ENCODE peak calls at places on chromosomes 3 and 15, in eight cellular contexts. One of them, this sample, is unnamed.

GRCh38 chr3:177674186-177674585 is 476.9 kb upstream of the TBL1XR1 start:
- DNase-seq in stimulated activated CD4-positive, alpha-beta T cell treated with anti-CD3 and anti-CD28 coated beads, TNF-alpha, amount 100 ng/mL, for 24 hours: no peak
- DNase-seq in activated naive CD4-positive, alpha-beta T cell treated with anti-CD3 and anti-CD28 coated beads, Interleukin-2, amount 50 U/mL, for 16 hours: no peak
- DNase-seq in H7: no peak
- DNase-seq in effector CD4-positive, alpha-beta T cell: no peak
- DNase-seq in progenitor cell of endocrine pancreas: no peak
- DNase-seq in CD4-positive, alpha-beta T cell: no peak
- DNase-seq in kidney epithelial cell: no peak
- DNase-seq in this sample: no peak

GRCh38 chr3:37625051-37625450 is 236.6 kb upstream of the CTDSPL start:
- DNase-seq in H7: no peak
- DNase-seq in progenitor cell of endocrine pancreas: no peak
- DNase-seq in kidney epithelial cell: no peak
- DNase-seq in effector CD4-positive, alpha-beta T cell: no peak
- DNase-seq in activated naive CD4-positive, alpha-beta T cell treated with anti-CD3 and anti-CD28 coated beads, Interleukin-2, amount 50 U/mL, for 16 hours: no peak
- DNase-seq in CD4-positive, alpha-beta T cell: no peak
- DNase-seq in stimulated activated CD4-positive, alpha-beta T cell treated with anti-CD3 and anti-CD28 coated beads, TNF-alpha, amount 100 ng/mL, for 24 hours: no peak
- DNase-seq in this sample: no peak

GRCh38 chr3:82274897-82275296 is 513.5 kb upstream of the GBE1 start:
- DNase-seq in effector CD4-positive, alpha-beta T cell: no peak
- DNase-seq in kidney epithelial cell: peak
- DNase-seq in stimulated activated CD4-positive, alpha-beta T cell treated with anti-CD3 and anti-CD28 coated beads, TNF-alpha, amount 100 ng/mL, for 24 hours: no peak
- DNase-seq in H7: no peak
- DNase-seq in CD4-positive, alpha-beta T cell: no peak
- DNase-seq in activated naive CD4-positive, alpha-beta T cell treated with anti-CD3 and anti-CD28 coated beads, Interleukin-2, amount 50 U/mL, for 16 hours: no peak
- DNase-seq in progenitor cell of endocrine pancreas: no peak
- DNase-seq in this sample: no peak

GRCh38 chr3:24185738-24186384 is 240.8 kb downstream of the NR1D2 start:
- DNase-seq in CD4-positive, alpha-beta T cell: peak
- DNase-seq in kidney epithelial cell: peak
- DNase-seq in activated naive CD4-positive, alpha-beta T cell treated with anti-CD3 and anti-CD28 coated beads, Interleukin-2, amount 50 U/mL, for 16 hours: peak
- DNase-seq in H7: peak
- DNase-seq in stimulated activated CD4-positive, alpha-beta T cell treated with anti-CD3 and anti-CD28 coated beads, TNF-alpha, amount 100 ng/mL, for 24 hours: peak
- DNase-seq in effector CD4-positive, alpha-beta T cell: no peak
- DNase-seq in progenitor cell of endocrine pancreas: no peak
- DNase-seq in this sample: no peak

GRCh38 chr15:26661727-26662126 is 111.1 kb downstream of the GABRB3 start:
- DNase-seq in kidney epithelial cell: no peak
- DNase-seq in effector CD4-positive, alpha-beta T cell: no peak
- DNase-seq in CD4-positive, alpha-beta T cell: no peak
- DNase-seq in H7: no peak
- DNase-seq in stimulated activated CD4-positive, alpha-beta T cell treated with anti-CD3 and anti-CD28 coated beads, TNF-alpha, amount 100 ng/mL, for 24 hours: no peak
- DNase-seq in activated naive CD4-positive, alpha-beta T cell treated with anti-CD3 and anti-CD28 coated beads, Interleukin-2, amount 50 U/mL, for 16 hours: no peak
- DNase-seq in progenitor cell of endocrine pancreas: no peak
- DNase-seq in this sample: no peak

GRCh38 chr15:99454941-99455795 is 110.6 kb upstream of the MEF2A start:
- DNase-seq in progenitor cell of endocrine pancreas: no peak
- DNase-seq in H7: peak
- DNase-seq in kidney epithelial cell: peak
- DNase-seq in activated naive CD4-positive, alpha-beta T cell treated with anti-CD3 and anti-CD28 coated beads, Interleukin-2, amount 50 U/mL, for 16 hours: no peak
- DNase-seq in effector CD4-positive, alpha-beta T cell: no peak
- DNase-seq in stimulated activated CD4-positive, alpha-beta T cell treated with anti-CD3 and anti-CD28 coated beads, TNF-alpha, amount 100 ng/mL, for 24 hours: no peak
- DNase-seq in CD4-positive, alpha-beta T cell: no peak
- DNase-seq in this sample: peak

GRCh38 chr3:143627336-143627735 is 220.9 kb downstream of the SLC9A9 start:
- DNase-seq in activated naive CD4-positive, alpha-beta T cell treated with anti-CD3 and anti-CD28 coated beads, Interleukin-2, amount 50 U/mL, for 16 hours: no peak
- DNase-seq in CD4-positive, alpha-beta T cell: no peak
- DNase-seq in progenitor cell of endocrine pancreas: no peak
- DNase-seq in H7: no peak
- DNase-seq in stimulated activated CD4-positive, alpha-beta T cell treated with anti-CD3 and anti-CD28 coated beads, TNF-alpha, amount 100 ng/mL, for 24 hours: peak
- DNase-seq in kidney epithelial cell: no peak
- DNase-seq in effector CD4-positive, alpha-beta T cell: no peak
- DNase-seq in this sample: no peak

GRCh38 chr3:124760601-124761000 is 30.3 kb downstream of the UMPS start:
- DNase-seq in activated naive CD4-positive, alpha-beta T cell treated with anti-CD3 and anti-CD28 coated beads, Interleukin-2, amount 50 U/mL, for 16 hours: no peak
- DNase-seq in effector CD4-positive, alpha-beta T cell: no peak
- DNase-seq in progenitor cell of endocrine pancreas: no peak
- DNase-seq in H7: peak
- DNase-seq in kidney epithelial cell: no peak
- DNase-seq in stimulated activated CD4-positive, alpha-beta T cell treated with anti-CD3 and anti-CD28 coated beads, TNF-alpha, amount 100 ng/mL, for 24 hours: no peak
- DNase-seq in CD4-positive, alpha-beta T cell: no peak
- DNase-seq in this sample: no peak

GRCh38 chr3:49620728-49621127 is 53.4 kb upstream of the APEH start:
- DNase-seq in kidney epithelial cell: no peak
- DNase-seq in effector CD4-positive, alpha-beta T cell: no peak
- DNase-seq in progenitor cell of endocrine pancreas: no peak
- DNase-seq in H7: no peak
- DNase-seq in stimulated activated CD4-positive, alpha-beta T cell treated with anti-CD3 and anti-CD28 coated beads, TNF-alpha, amount 100 ng/mL, for 24 hours: no peak
- DNase-seq in activated naive CD4-positive, alpha-beta T cell treated with anti-CD3 and anti-CD28 coated beads, Interleukin-2, amount 50 U/mL, for 16 hours: no peak
- DNase-seq in CD4-positive, alpha-beta T cell: no peak
- DNase-seq in this sample: no peak

GRCh38 chr3:158668506-158668905 is 3.9 kb downstream of the LXN start:
- DNase-seq in H7: no peak
- DNase-seq in activated naive CD4-positive, alpha-beta T cell treated with anti-CD3 and anti-CD28 coated beads, Interleukin-2, amount 50 U/mL, for 16 hours: no peak
- DNase-seq in effector CD4-positive, alpha-beta T cell: no peak
- DNase-seq in CD4-positive, alpha-beta T cell: no peak
- DNase-seq in stimulated activated CD4-positive, alpha-beta T cell treated with anti-CD3 and anti-CD28 coated beads, TNF-alpha, amount 100 ng/mL, for 24 hours: no peak
- DNase-seq in progenitor cell of endocrine pancreas: no peak
- DNase-seq in kidney epithelial cell: no peak
- DNase-seq in this sample: no peak

GRCh38 chr3:129233538-129233937 is 15.9 kb upstream of the COPG1 start:
- DNase-seq in kidney epithelial cell: no peak
- DNase-seq in stimulated activated CD4-positive, alpha-beta T cell treated with anti-CD3 and anti-CD28 coated beads, TNF-alpha, amount 100 ng/mL, for 24 hours: no peak
- DNase-seq in H7: no peak
- DNase-seq in activated naive CD4-positive, alpha-beta T cell treated with anti-CD3 and anti-CD28 coated beads, Interleukin-2, amount 50 U/mL, for 16 hours: no peak
- DNase-seq in CD4-positive, alpha-beta T cell: no peak
- DNase-seq in progenitor cell of endocrine pancreas: no peak
- DNase-seq in effector CD4-positive, alpha-beta T cell: no peak
- DNase-seq in this sample: no peak

GRCh38 chr3:76728411-76728810 is 311.5 kb upstream of the ROBO2 start:
- DNase-seq in CD4-positive, alpha-beta T cell: no peak
- DNase-seq in effector CD4-positive, alpha-beta T cell: no peak
- DNase-seq in stimulated activated CD4-positive, alpha-beta T cell treated with anti-CD3 and anti-CD28 coated beads, TNF-alpha, amount 100 ng/mL, for 24 hours: no peak
- DNase-seq in progenitor cell of endocrine pancreas: no peak
- DNase-seq in H7: no peak
- DNase-seq in kidney epithelial cell: no peak
- DNase-seq in activated naive CD4-positive, alpha-beta T cell treated with anti-CD3 and anti-CD28 coated beads, Interleukin-2, amount 50 U/mL, for 16 hours: no peak
- DNase-seq in this sample: no peak

GRCh38 chr3:22245122-22245521 is 494.1 kb upstream of the ZNF385D start:
- DNase-seq in activated naive CD4-positive, alpha-beta T cell treated with anti-CD3 and anti-CD28 coated beads, Interleukin-2, amount 50 U/mL, for 16 hours: no peak
- DNase-seq in progenitor cell of endocrine pancreas: no peak
- DNase-seq in CD4-positive, alpha-beta T cell: no peak
- DNase-seq in stimulated activated CD4-positive, alpha-beta T cell treated with anti-CD3 and anti-CD28 coated beads, TNF-alpha, amount 100 ng/mL, for 24 hours: no peak
- DNase-seq in H7: no peak
- DNase-seq in kidney epithelial cell: peak
- DNase-seq in effector CD4-positive, alpha-beta T cell: no peak
- DNase-seq in this sample: no peak

GRCh38 chr15:97968380-97968779 is 7.9 kb downstream of the ARRDC4 start:
- DNase-seq in kidney epithelial cell: no peak
- DNase-seq in CD4-positive, alpha-beta T cell: no peak
- DNase-seq in effector CD4-positive, alpha-beta T cell: no peak
- DNase-seq in H7: no peak
- DNase-seq in progenitor cell of endocrine pancreas: no peak
- DNase-seq in activated naive CD4-positive, alpha-beta T cell treated with anti-CD3 and anti-CD28 coated beads, Interleukin-2, amount 50 U/mL, for 16 hours: no peak
- DNase-seq in stimulated activated CD4-positive, alpha-beta T cell treated with anti-CD3 and anti-CD28 coated beads, TNF-alpha, amount 100 ng/mL, for 24 hours: no peak
- DNase-seq in this sample: no peak

GRCh38 chr15:82763361-82764142 is 42.3 kb downstream of the FSD2 start:
- DNase-seq in CD4-positive, alpha-beta T cell: no peak
- DNase-seq in H7: no peak
- DNase-seq in activated naive CD4-positive, alpha-beta T cell treated with anti-CD3 and anti-CD28 coated beads, Interleukin-2, amount 50 U/mL, for 16 hours: no peak
- DNase-seq in progenitor cell of endocrine pancreas: no peak
- DNase-seq in kidney epithelial cell: no peak
- DNase-seq in effector CD4-positive, alpha-beta T cell: no peak
- DNase-seq in stimulated activated CD4-positive, alpha-beta T cell treated with anti-CD3 and anti-CD28 coated beads, TNF-alpha, amount 100 ng/mL, for 24 hours: no peak
- DNase-seq in this sample: no peak

GRCh38 chr15:70526221-70526973 is 237.0 kb downstream of the UACA start:
- DNase-seq in effector CD4-positive, alpha-beta T cell: no peak
- DNase-seq in stimulated activated CD4-positive, alpha-beta T cell treated with anti-CD3 and anti-CD28 coated beads, TNF-alpha, amount 100 ng/mL, for 24 hours: no peak
- DNase-seq in progenitor cell of endocrine pancreas: no peak
- DNase-seq in kidney epithelial cell: no peak
- DNase-seq in CD4-positive, alpha-beta T cell: no peak
- DNase-seq in H7: no peak
- DNase-seq in activated naive CD4-positive, alpha-beta T cell treated with anti-CD3 and anti-CD28 coated beads, Interleukin-2, amount 50 U/mL, for 16 hours: no peak
- DNase-seq in this sample: peak

GRCh38 chr15:32849769-32850668 is 132.2 kb downstream of the GREM1 start:
- DNase-seq in progenitor cell of endocrine pancreas: no peak
- DNase-seq in activated naive CD4-positive, alpha-beta T cell treated with anti-CD3 and anti-CD28 coated beads, Interleukin-2, amount 50 U/mL, for 16 hours: no peak
- DNase-seq in effector CD4-positive, alpha-beta T cell: no peak
- DNase-seq in H7: no peak
- DNase-seq in kidney epithelial cell: no peak
- DNase-seq in stimulated activated CD4-positive, alpha-beta T cell treated with anti-CD3 and anti-CD28 coated beads, TNF-alpha, amount 100 ng/mL, for 24 hours: no peak
- DNase-seq in CD4-positive, alpha-beta T cell: no peak
- DNase-seq in this sample: no peak

GRCh38 chr3:25973111-25973510 is 183.2 kb downstream of the OXSM start:
- DNase-seq in effector CD4-positive, alpha-beta T cell: no peak
- DNase-seq in progenitor cell of endocrine pancreas: no peak
- DNase-seq in kidney epithelial cell: no peak
- DNase-seq in H7: no peak
- DNase-seq in CD4-positive, alpha-beta T cell: no peak
- DNase-seq in activated naive CD4-positive, alpha-beta T cell treated with anti-CD3 and anti-CD28 coated beads, Interleukin-2, amount 50 U/mL, for 16 hours: no peak
- DNase-seq in stimulated activated CD4-positive, alpha-beta T cell treated with anti-CD3 and anti-CD28 coated beads, TNF-alpha, amount 100 ng/mL, for 24 hours: no peak
- DNase-seq in this sample: no peak

GRCh38 chr3:54243262-54243931 is 121.0 kb downstream of the CACNA2D3 start:
- DNase-seq in activated naive CD4-positive, alpha-beta T cell treated with anti-CD3 and anti-CD28 coated beads, Interleukin-2, amount 50 U/mL, for 16 hours: no peak
- DNase-seq in kidney epithelial cell: no peak
- DNase-seq in H7: no peak
- DNase-seq in stimulated activated CD4-positive, alpha-beta T cell treated with anti-CD3 and anti-CD28 coated beads, TNF-alpha, amount 100 ng/mL, for 24 hours: no peak
- DNase-seq in progenitor cell of endocrine pancreas: no peak
- DNase-seq in effector CD4-positive, alpha-beta T cell: no peak
- DNase-seq in CD4-positive, alpha-beta T cell: no peak
- DNase-seq in this sample: no peak

GRCh38 chr3:3559786-3560185 is 239.4 kb upstream of the LRRN1 start:
- DNase-seq in stimulated activated CD4-positive, alpha-beta T cell treated with anti-CD3 and anti-CD28 coated beads, TNF-alpha, amount 100 ng/mL, for 24 hours: no peak
- DNase-seq in kidney epithelial cell: no peak
- DNase-seq in CD4-positive, alpha-beta T cell: no peak
- DNase-seq in effector CD4-positive, alpha-beta T cell: no peak
- DNase-seq in progenitor cell of endocrine pancreas: no peak
- DNase-seq in activated naive CD4-positive, alpha-beta T cell treated with anti-CD3 and anti-CD28 coated beads, Interleukin-2, amount 50 U/mL, for 16 hours: no peak
- DNase-seq in H7: no peak
- DNase-seq in this sample: no peak

GRCh38 chr15:77358545-77359240 is 61.2 kb downstream of the PEAK1 start:
- DNase-seq in H7: no peak
- DNase-seq in CD4-positive, alpha-beta T cell: no peak
- DNase-seq in stimulated activated CD4-positive, alpha-beta T cell treated with anti-CD3 and anti-CD28 coated beads, TNF-alpha, amount 100 ng/mL, for 24 hours: no peak
- DNase-seq in activated naive CD4-positive, alpha-beta T cell treated with anti-CD3 and anti-CD28 coated beads, Interleukin-2, amount 50 U/mL, for 16 hours: no peak
- DNase-seq in progenitor cell of endocrine pancreas: no peak
- DNase-seq in kidney epithelial cell: no peak
- DNase-seq in effector CD4-positive, alpha-beta T cell: no peak
- DNase-seq in this sample: no peak

GRCh38 chr3:108485146-108485545 is 25.2 kb downstream of the MYH15 start:
- DNase-seq in effector CD4-positive, alpha-beta T cell: no peak
- DNase-seq in stimulated activated CD4-positive, alpha-beta T cell treated with anti-CD3 and anti-CD28 coated beads, TNF-alpha, amount 100 ng/mL, for 24 hours: no peak
- DNase-seq in CD4-positive, alpha-beta T cell: no peak
- DNase-seq in kidney epithelial cell: no peak
- DNase-seq in H7: peak
- DNase-seq in progenitor cell of endocrine pancreas: no peak
- DNase-seq in activated naive CD4-positive, alpha-beta T cell treated with anti-CD3 and anti-CD28 coated beads, Interleukin-2, amount 50 U/mL, for 16 hours: no peak
- DNase-seq in this sample: no peak

GRCh38 chr15:80087104-80087503 is 27.6 kb downstream of the ZFAND6 start:
- DNase-seq in CD4-positive, alpha-beta T cell: no peak
- DNase-seq in H7: no peak
- DNase-seq in progenitor cell of endocrine pancreas: no peak
- DNase-seq in effector CD4-positive, alpha-beta T cell: no peak
- DNase-seq in kidney epithelial cell: no peak
- DNase-seq in activated naive CD4-positive, alpha-beta T cell treated with anti-CD3 and anti-CD28 coated beads, Interleukin-2, amount 50 U/mL, for 16 hours: no peak
- DNase-seq in stimulated activated CD4-positive, alpha-beta T cell treated with anti-CD3 and anti-CD28 coated beads, TNF-alpha, amount 100 ng/mL, for 24 hours: no peak
- DNase-seq in this sample: no peak